ENCODE peak calls at places on chromosomes 7 and 10, in seven cellular contexts. One of them, this sample, is unnamed.

GRCh38 chr10:29737209-29737565 is 102.4 kb upstream of the SVIL start:
- DNase-seq in tibial artery: no peak
- DNase-seq in ELR: no peak
- DNase-seq in HT1080: no peak
- DNase-seq in NCI-H345: no peak
- DNase-seq in esophagus squamous epithelium: no peak
- DNase-seq in mucosa of descending colon: no peak
- DNase-seq in this sample: no peak

GRCh38 chr7:77799078-77799964 is 748 bp downstream of the PHTF2 start:
- DNase-seq in ELR: peak; percentile 53
- DNase-seq in tibial artery: peak; percentile 77
- DNase-seq in HT1080: peak; percentile 36
- DNase-seq in mucosa of descending colon: peak; percentile 52
- DNase-seq in NCI-H345: peak; percentile 24
- DNase-seq in esophagus squamous epithelium: no peak
- DNase-seq in this sample: peak; percentile 9

GRCh38 chr7:142383826-142384507 is 126.1 kb upstream of the PRSS58 start:
- DNase-seq in esophagus squamous epithelium: no peak
- DNase-seq in tibial artery: no peak
- DNase-seq in mucosa of descending colon: no peak
- DNase-seq in HT1080: peak; percentile 75
- DNase-seq in ELR: peak; percentile 46
- DNase-seq in NCI-H345: no peak
- DNase-seq in this sample: no peak

GRCh38 chr10:3774814-3775670 is 10.0 kb downstream of the KLF6 start:
- DNase-seq in esophagus squamous epithelium: no peak
- DNase-seq in HT1080: peak; percentile 93
- DNase-seq in mucosa of descending colon: no peak
- DNase-seq in ELR: peak; percentile 94
- DNase-seq in NCI-H345: no peak
- DNase-seq in tibial artery: peak; percentile 83
- DNase-seq in this sample: no peak

GRCh38 chr7:13874783-13875182 is 114.7 kb downstream of the ETV1 start:
- DNase-seq in NCI-H345: no peak
- DNase-seq in tibial artery: no peak
- DNase-seq in mucosa of descending colon: no peak
- DNase-seq in esophagus squamous epithelium: no peak
- DNase-seq in ELR: no peak
- DNase-seq in HT1080: no peak
- DNase-seq in this sample: no peak

GRCh38 chr7:71795373-71795772 is 616.8 kb downstream of the CALN1 start:
- DNase-seq in esophagus squamous epithelium: no peak
- DNase-seq in tibial artery: no peak
- DNase-seq in mucosa of descending colon: no peak
- DNase-seq in HT1080: no peak
- DNase-seq in ELR: no peak
- DNase-seq in NCI-H345: no peak
- DNase-seq in this sample: no peak

GRCh38 chr7:12861070-12861469 is 173.6 kb downstream of the ARL4A start:
- DNase-seq in ELR: no peak
- DNase-seq in mucosa of descending colon: no peak
- DNase-seq in tibial artery: no peak
- DNase-seq in esophagus squamous epithelium: no peak
- DNase-seq in HT1080: no peak
- DNase-seq in NCI-H345: no peak
- DNase-seq in this sample: no peak

GRCh38 chr10:44786451-44786850 is 124.7 kb upstream of the TMEM72 start:
- DNase-seq in esophagus squamous epithelium: no peak
- DNase-seq in mucosa of descending colon: no peak
- DNase-seq in ELR: no peak
- DNase-seq in HT1080: no peak
- DNase-seq in tibial artery: no peak
- DNase-seq in NCI-H345: no peak
- DNase-seq in this sample: no peak

GRCh38 chr7:722847-723246 is 3.7 kb upstream of the DNAAF5 start:
- DNase-seq in NCI-H345: no peak
- DNase-seq in mucosa of descending colon: no peak
- DNase-seq in HT1080: no peak
- DNase-seq in ELR: no peak
- DNase-seq in esophagus squamous epithelium: no peak
- DNase-seq in tibial artery: no peak
- DNase-seq in this sample: no peak

GRCh38 chr10:132309466-132309865 is 1.7 kb upstream of the STK32C start:
- DNase-seq in esophagus squamous epithelium: no peak
- DNase-seq in HT1080: no peak
- DNase-seq in mucosa of descending colon: no peak
- DNase-seq in NCI-H345: no peak
- DNase-seq in tibial artery: no peak
- DNase-seq in ELR: no peak
- DNase-seq in this sample: no peak

GRCh38 chr10:43396928-43397624 is 11.9 kb downstream of the HNRNPF start:
- DNase-seq in esophagus squamous epithelium: peak; percentile 51
- DNase-seq in tibial artery: peak; percentile 94
- DNase-seq in NCI-H345: peak; percentile 81
- DNase-seq in mucosa of descending colon: peak; percentile 91
- DNase-seq in ELR: peak; percentile 95
- DNase-seq in HT1080: peak; percentile 87
- DNase-seq in this sample: peak; percentile 33

GRCh38 chr10:71285180-71285545 is 33.9 kb upstream of the SLC29A3 start:
- DNase-seq in NCI-H345: peak; percentile 8
- DNase-seq in esophagus squamous epithelium: no peak
- DNase-seq in ELR: peak; percentile 64
- DNase-seq in mucosa of descending colon: peak; percentile 39
- DNase-seq in tibial artery: no peak
- DNase-seq in HT1080: peak; percentile 30
- DNase-seq in this sample: peak; percentile 55

GRCh38 chr7:44156453-44157010 is 15.4 kb upstream of the MYL7 start:
- DNase-seq in ELR: no peak
- DNase-seq in tibial artery: peak; percentile 34
- DNase-seq in HT1080: no peak
- DNase-seq in mucosa of descending colon: no peak
- DNase-seq in esophagus squamous epithelium: no peak
- DNase-seq in NCI-H345: no peak
- DNase-seq in this sample: no peak

GRCh38 chr10:48525956-48526355 is 78.9 kb downstream of the ARHGAP22 start:
- DNase-seq in tibial artery: peak; percentile 21
- DNase-seq in esophagus squamous epithelium: no peak
- DNase-seq in ELR: no peak
- DNase-seq in NCI-H345: no peak
- DNase-seq in mucosa of descending colon: no peak
- DNase-seq in HT1080: no peak
- DNase-seq in this sample: no peak